ENCODE peak calls at places on chromosomes 11 and 22, in six cellular contexts. P, I, Q, V, E and Z are unnamed samples.

GRCh38 chr11:36211735-36212430 is 77.3 kb downstream of the COMMD9 start:
- DNase-seq in P (no peak), I (no peak), Q (no peak), V (no peak), E (no peak), Z (no peak)

GRCh38 chr11:117058761-117059233 is 39.4 kb downstream of the SIK3 start:
- DNase-seq in P (no peak), I (no peak), Q (peak), V (no peak), E (no peak), Z (no peak)

GRCh38 chr22:46113910-46114517 is 36.3 kb upstream of the PPARA start:
- DNase-seq in P (no peak), I (no peak), Q (no peak), V (no peak), E (no peak), Z (no peak)

GRCh38 chr22:22916215-22916951 is 28.8 kb downstream of the IGLL5 start:
- DNase-seq in P (no peak), I (no peak), Q (no peak), V (no peak), E (no peak), Z (no peak)

GRCh38 chr22:37563153-37564081 is 3.1 kb downstream of the CDC42EP1 start:
- DNase-seq in P (peak), I (peak), Q (peak), V (peak), E (peak), Z (no peak)

GRCh38 chr22:31625661-31626426 is 36.2 kb downstream of the PISD start:
- DNase-seq in P (no peak), I (peak), Q (peak), V (peak), E (no peak), Z (no peak)

GRCh38 chr11:112612283-112612849 is 348.9 kb upstream of the NCAM1 start:
- DNase-seq in P (no peak), I (no peak), Q (no peak), V (no peak), E (no peak), Z (no peak)

GRCh38 chr11:9341638-9342137 is 27.3 kb upstream of the TMEM41B start:
- DNase-seq in P (no peak), I (peak), Q (no peak), V (no peak), E (no peak), Z (no peak)

GRCh38 chr11:65107751-65108468 is 3.8 kb upstream of the TM7SF2 start:
- DNase-seq in P (peak), I (no peak), Q (no peak), V (no peak), E (no peak), Z (no peak)

GRCh38 chr11:19800162-19800561 is 87.5 kb downstream of the NAV2 start:
- DNase-seq in P (no peak), I (no peak), Q (no peak), V (peak), E (no peak), Z (no peak)

GRCh38 chr11:57251491-57252104 is 14.5 kb upstream of the APLNR start:
- DNase-seq in P (no peak), I (peak), Q (peak), V (no peak), E (no peak), Z (no peak)

GRCh38 chr22:49502126-49502826 is 325.4 kb downstream of the BRD1 start:
- DNase-seq in P (no peak), I (no peak), Q (no peak), V (no peak), E (peak), Z (no peak)

GRCh38 chr11:72039108-72039850 is 40.6 kb downstream of the IL18BP start:
- DNase-seq in P (no peak), I (no peak), Q (peak), V (no peak), E (no peak), Z (no peak)

GRCh38 chr11:33773399-33774355 is 643 bp downstream of the FBXO3 start:
- DNase-seq in P (no peak), I (peak), Q (peak), V (peak), E (no peak), Z (no peak)

GRCh38 chr11:72831521-72832300 is 17.5 kb downstream of the ATG16L2 start:
- DNase-seq in P (peak), I (peak), Q (peak), V (peak), E (peak), Z (no peak)

GRCh38 chr22:47225080-47225930 is 462.9 kb downstream of the TBC1D22A start:
- DNase-seq in P (peak), I (no peak), Q (no peak), V (no peak), E (no peak), Z (no peak)

GRCh38 chr11:96168623-96169022 is 174.4 kb downstream of the MAML2 start:
- DNase-seq in P (peak), I (peak), Q (peak), V (peak), E (no peak), Z (no peak)

GRCh38 chr11:130785376-130786110 is 130.7 kb downstream of the SNX19 start:
- DNase-seq in P (no peak), I (peak), Q (peak), V (no peak), E (no peak), Z (no peak)

GRCh38 chr11:1920909-1921575 is 1.5 kb downstream of the TNNT3 start:
- DNase-seq in P (peak), I (no peak), Q (no peak), V (peak), E (no peak), Z (no peak)

GRCh38 chr11:45073575-45074225 is 72.7 kb upstream of the PRDM11 start:
- DNase-seq in P (peak), I (peak), Q (no peak), V (no peak), E (no peak), Z (no peak)

GRCh38 chr11:111765984-111766833 is at the start of gene PPP2R1B:
- DNase-seq in P (peak), I (peak), Q (peak), V (peak), E (peak), Z (peak)

GRCh38 chr11:61023086-61024035 is 51.9 kb downstream of the CD6 start:
- DNase-seq in P (no peak), I (no peak), Q (no peak), V (no peak), E (no peak), Z (no peak)

GRCh38 chr11:61696602-61697001 is 16.4 kb downstream of the DAGLA start:
- DNase-seq in P (no peak), I (peak), Q (no peak), V (peak), E (no peak), Z (no peak)

GRCh38 chr11:67289651-67290479 is 762 bp downstream of the ANKRD13D start:
- DNase-seq in P (peak), I (no peak), Q (no peak), V (peak), E (no peak), Z (no peak)

GRCh38 chr11:79440451-79441158 is at the start of gene TENM4:
- DNase-seq in P (peak), I (peak), Q (peak), V (peak), E (peak), Z (peak)

GRCh38 chr11:8045839-8046238 is 35.2 kb upstream of the TUB start:
- DNase-seq in P (peak), I (no peak), Q (no peak), V (no peak), E (no peak), Z (no peak)

GRCh38 chr11:82671451-82671850 is 62.2 kb downstream of the FAM181B start:
- DNase-seq in P (no peak), I (peak), Q (no peak), V (no peak), E (no peak), Z (no peak)

GRCh38 chr11:133945087-133945974 is 11.4 kb downstream of the IGSF9B start:
- DNase-seq in P (no peak), I (no peak), Q (peak), V (no peak), E (no peak), Z (no peak)

GRCh38 chr22:43234299-43234988 is 47.5 kb upstream of the TTLL12 start:
- DNase-seq in P (no peak), I (no peak), Q (no peak), V (no peak), E (no peak), Z (no peak)

GRCh38 chr11:122978303-122978620 is 3.4 kb downstream of the BSX start:
- DNase-seq in P (no peak), I (no peak), Q (no peak), V (no peak), E (no peak), Z (no peak)

GRCh38 chr22:27331526-27332281 is 469.9 kb downstream of the MN1 start:
- DNase-seq in P (no peak), I (peak), Q (peak), V (peak), E (peak), Z (peak)

GRCh38 chr11:133078591-133079179 is 453.6 kb downstream of the OPCML start:
- DNase-seq in P (no peak), I (peak), Q (peak), V (peak), E (no peak), Z (no peak)

GRCh38 chr22:20106205-20106848 is 9.6 kb upstream of the RANBP1 start:
- DNase-seq in P (no peak), I (no peak), Q (no peak), V (peak), E (no peak), Z (no peak)

GRCh38 chr11:97977726-97978125 is 1043.0 kb upstream of the CNTN5 start:
- DNase-seq in P (no peak), I (no peak), Q (no peak), V (no peak), E (no peak), Z (no peak)

GRCh38 chr11:66697988-66698387 is 20.3 kb upstream of the RBM4B start:
- DNase-seq in P (no peak), I (no peak), Q (no peak), V (peak), E (no peak), Z (no peak)

GRCh38 chr11:77473801-77474508 is at the start of gene PAK1:
- DNase-seq in P (peak), I (peak), Q (peak), V (peak), E (peak), Z (peak)

GRCh38 chr11:77470504-77470903 is 3.4 kb downstream of the PAK1 start:
- DNase-seq in P (no peak), I (no peak), Q (no peak), V (no peak), E (no peak), Z (no peak)

GRCh38 chr11:77473001-77473800 is 693 bp downstream of the PAK1 start:
- DNase-seq in P (peak), I (peak), Q (no peak), V (peak), E (no peak), Z (peak)

GRCh38 chr11:77470971-77471370 is 2.9 kb downstream of the PAK1 start:
- DNase-seq in P (no peak), I (no peak), Q (no peak), V (no peak), E (no peak), Z (no peak)

GRCh38 chr11:77471520-77472234 is 2.2 kb downstream of the PAK1 start:
- DNase-seq in P (no peak), I (peak), Q (no peak), V (no peak), E (no peak), Z (no peak)
- TF ChIP-seq CTCF in P (no peak), I (peak), Q (peak), V (peak), E (no peak), Z (peak)

DNA sequence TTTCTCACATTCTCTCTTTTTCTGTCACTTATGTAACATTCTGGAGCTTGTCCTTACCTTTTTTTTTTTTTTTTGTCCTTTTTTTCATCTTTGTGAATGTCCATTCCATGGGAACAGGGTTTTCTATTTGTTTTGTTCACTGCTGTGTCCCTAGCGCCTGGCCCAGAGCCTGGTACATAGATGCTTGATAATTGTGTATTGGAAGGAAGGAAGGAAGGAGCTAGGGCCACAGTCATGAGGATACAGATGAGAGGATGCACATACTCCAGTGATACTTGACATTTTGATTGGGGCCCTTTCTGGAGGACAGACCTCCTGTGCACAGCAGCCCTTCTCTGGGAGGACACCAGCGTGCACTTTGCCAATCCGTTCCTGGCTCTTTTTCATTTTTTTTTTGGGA is 68.9 kb downstream of the KIAA1671 start:
- DNase-seq in P (no peak), I (no peak), Q (no peak), V (no peak), E (no peak), Z (no peak)
- TF ChIP-seq CTCF in P (no peak), I (no peak), Q (no peak), V (no peak), E (no peak), Z (no peak)

GRCh38 chr11:90476442-90477007 is 253.7 kb upstream of the CHORDC1 start:
- DNase-seq in P (no peak), I (peak), Q (peak), V (no peak), E (no peak), Z (no peak)
- TF ChIP-seq CTCF in P (peak), I (peak), Q (peak), V (no peak), E (no peak), Z (peak)

GRCh38 chr11:362642-363442 is 6.5 kb upstream of the B4GALNT4 start:
- DNase-seq in P (no peak), I (no peak), Q (no peak), V (peak), E (no peak), Z (no peak)

GRCh38 chr11:364991-365390 is 4.3 kb upstream of the B4GALNT4 start:
- DNase-seq in P (no peak), I (no peak), Q (no peak), V (peak), E (no peak), Z (no peak)

GRCh38 chr11:365831-366230 is 3.5 kb upstream of the B4GALNT4 start:
- DNase-seq in P (no peak), I (no peak), Q (no peak), V (no peak), E (no peak), Z (no peak)

GRCh38 chr11:360326-361280 is 8.7 kb upstream of the B4GALNT4 start:
- DNase-seq in P (peak), I (no peak), Q (no peak), V (peak), E (peak), Z (no peak)

DNA sequence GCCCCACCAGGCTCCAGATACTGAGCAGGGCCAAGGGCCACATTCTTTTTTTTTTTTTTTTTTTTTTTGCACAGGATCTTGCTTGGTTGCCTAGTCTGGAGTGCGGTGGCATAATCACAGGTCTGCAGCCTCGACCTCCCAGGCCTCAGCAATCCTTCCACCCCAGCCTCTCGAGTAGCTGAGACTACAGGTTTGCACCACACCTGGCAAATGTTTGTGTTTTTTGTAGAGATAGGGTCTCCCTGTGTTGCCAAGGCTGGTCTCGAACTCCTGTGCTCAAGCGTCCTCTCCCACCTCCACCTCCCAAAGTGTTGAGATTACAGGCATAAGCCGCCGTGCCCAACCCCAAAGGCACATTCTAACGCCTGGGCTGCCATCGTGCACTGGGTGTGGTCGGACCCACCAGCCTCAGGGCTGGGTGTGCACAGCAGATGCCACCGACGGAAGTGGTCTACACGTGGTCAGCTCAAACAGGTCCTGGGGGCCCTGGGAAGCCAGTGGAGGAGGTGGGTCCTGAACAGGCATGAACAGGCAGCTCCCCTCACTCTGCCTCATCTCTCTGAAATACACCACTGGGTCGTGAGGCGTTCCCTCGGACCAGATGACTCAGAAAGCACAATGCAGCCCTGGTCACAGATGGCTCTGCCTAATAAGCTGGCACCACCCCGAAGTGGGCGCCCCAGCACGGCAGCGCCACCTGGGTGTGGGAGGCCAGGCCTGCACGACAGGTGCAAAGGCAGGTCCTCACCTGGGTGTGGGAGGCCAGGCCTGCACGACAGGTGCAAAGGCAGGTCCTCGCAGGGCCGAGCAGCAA is 5.1 kb upstream of the B4GALNT4 start:
- DNase-seq in P (peak), I (peak), Q (no peak), V (peak), E (no peak), Z (no peak)
- TF ChIP-seq CTCF in P (peak), I (peak), Q (peak), V (no peak), E (no peak), Z (peak)

GRCh38 chr11:86671386-86672006 is 920 bp downstream of the ME3 start:
- DNase-seq in P (peak), I (peak), Q (no peak), V (peak), E (peak), Z (no peak)
- TF ChIP-seq CTCF in P (no peak), I (no peak), Q (no peak), V (no peak), E (no peak), Z (no peak)

DNA sequence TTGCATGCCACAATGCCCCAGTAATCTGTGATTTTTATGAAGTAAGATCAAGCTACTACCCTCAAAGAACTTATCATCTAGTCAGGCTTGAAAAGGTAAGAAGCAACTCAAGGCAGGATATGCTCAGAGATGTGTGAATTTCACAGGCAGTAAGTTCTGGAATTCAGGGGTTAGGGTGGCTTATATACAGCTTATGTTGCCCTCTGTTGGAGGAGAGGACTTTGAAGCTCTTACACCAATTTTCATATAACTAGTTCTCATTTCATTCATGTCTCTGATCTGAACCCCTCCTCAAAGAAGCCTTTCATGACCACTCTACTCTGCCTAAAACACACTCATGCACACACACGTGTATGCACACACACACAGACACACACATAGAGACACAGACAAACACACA is 220.5 kb upstream of the ZBED5 start:
- DNase-seq in P (no peak), I (peak), Q (peak), V (no peak), E (no peak), Z (no peak)
- TF ChIP-seq CTCF in P (no peak), I (no peak), Q (peak), V (peak), E (no peak), Z (no peak)

GRCh38 chr11:94762208-94762607 is 5.9 kb upstream of the AMOTL1 start:
- DNase-seq in P (no peak), I (no peak), Q (no peak), V (no peak), E (no peak), Z (no peak)
- TF ChIP-seq CTCF in P (no peak), I (no peak), Q (peak), V (peak), E (no peak), Z (peak)

GRCh38 chr11:26134481-26135355 is 197.2 kb upstream of the ANO3 start:
- DNase-seq in P (no peak), I (peak), Q (peak), V (no peak), E (no peak), Z (no peak)
- TF ChIP-seq CTCF in P (no peak), I (peak), Q (no peak), V (peak), E (no peak), Z (peak)

GRCh38 chr11:106133529-106133928 is 56.1 kb downstream of the AASDHPPT start:
- DNase-seq in P (no peak), I (peak), Q (no peak), V (no peak), E (no peak), Z (no peak)
- TF ChIP-seq CTCF in P (no peak), I (peak), Q (peak), V (peak), E (no peak), Z (peak)